ENCODE peak calls at places on chromosomes 6 and 20, in nine cellular contexts. One of them, this sample, is unnamed.

GRCh38 chr20:2873747-2874041 is 413 bp downstream of the PTPRA start:
- DNase-seq in Peyer's patch: no peak
- DNase-seq in HFFc6: no peak
- DNase-seq in prostate gland: peak
- DNase-seq in left ventricle myocardium inferior: peak
- DNase-seq in BE2C: peak
- DNase-seq in fibroblast of the aortic adventitia: peak
- DNase-seq in lower lobe of right lung: peak
- DNase-seq in HCT116: no peak
- DNase-seq in this sample: no peak

GRCh38 chr20:48745330-48745729 is 82.5 kb downstream of the PREX1 start:
- DNase-seq in HFFc6: no peak
- DNase-seq in BE2C: no peak
- DNase-seq in prostate gland: no peak
- DNase-seq in Peyer's patch: no peak
- DNase-seq in left ventricle myocardium inferior: no peak
- DNase-seq in HCT116: no peak
- DNase-seq in lower lobe of right lung: no peak
- DNase-seq in fibroblast of the aortic adventitia: no peak
- DNase-seq in this sample: no peak

GRCh38 chr6:36130672-36131516 is 581 bp downstream of the MAPK13 start:
- DNase-seq in lower lobe of right lung: peak
- DNase-seq in BE2C: peak
- DNase-seq in fibroblast of the aortic adventitia: no peak
- DNase-seq in HFFc6: no peak
- DNase-seq in prostate gland: peak
- DNase-seq in Peyer's patch: peak
- DNase-seq in left ventricle myocardium inferior: no peak
- DNase-seq in HCT116: peak
- DNase-seq in this sample: peak

GRCh38 chr6:37029249-37029959 is 23.9 kb downstream of the FGD2 start:
- DNase-seq in left ventricle myocardium inferior: peak
- DNase-seq in BE2C: peak
- DNase-seq in fibroblast of the aortic adventitia: peak
- DNase-seq in lower lobe of right lung: peak
- DNase-seq in prostate gland: no peak
- DNase-seq in HCT116: peak
- DNase-seq in HFFc6: peak
- DNase-seq in Peyer's patch: no peak
- DNase-seq in this sample: no peak

GRCh38 chr6:37251211-37251610 is 6.4 kb upstream of the TBC1D22B start:
- DNase-seq in Peyer's patch: no peak
- DNase-seq in fibroblast of the aortic adventitia: peak
- DNase-seq in HFFc6: peak
- DNase-seq in prostate gland: no peak
- DNase-seq in lower lobe of right lung: no peak
- DNase-seq in HCT116: no peak
- DNase-seq in left ventricle myocardium inferior: no peak
- DNase-seq in BE2C: no peak
- DNase-seq in this sample: no peak

GRCh38 chr6:20325641-20326421 is 75.8 kb upstream of the E2F3 start:
- DNase-seq in lower lobe of right lung: no peak
- DNase-seq in prostate gland: no peak
- DNase-seq in HFFc6: no peak
- DNase-seq in HCT116: no peak
- DNase-seq in fibroblast of the aortic adventitia: peak
- DNase-seq in BE2C: no peak
- DNase-seq in left ventricle myocardium inferior: no peak
- DNase-seq in Peyer's patch: no peak
- DNase-seq in this sample: peak

GRCh38 chr20:22450540-22450939 is 133.8 kb downstream of the FOXA2 start:
- DNase-seq in Peyer's patch: no peak
- DNase-seq in lower lobe of right lung: no peak
- DNase-seq in BE2C: no peak
- DNase-seq in HCT116: no peak
- DNase-seq in fibroblast of the aortic adventitia: no peak
- DNase-seq in left ventricle myocardium inferior: no peak
- DNase-seq in HFFc6: no peak
- DNase-seq in prostate gland: no peak
- DNase-seq in this sample: no peak

GRCh38 chr6:45830441-45831139 is 185.1 kb downstream of the CLIC5 start:
- DNase-seq in left ventricle myocardium inferior: no peak
- DNase-seq in BE2C: no peak
- DNase-seq in fibroblast of the aortic adventitia: no peak
- DNase-seq in HFFc6: no peak
- DNase-seq in Peyer's patch: no peak
- DNase-seq in lower lobe of right lung: no peak
- DNase-seq in HCT116: no peak
- DNase-seq in prostate gland: no peak
- DNase-seq in this sample: no peak

GRCh38 chr20:40977218-40977617 is 51.4 kb upstream of the TOP1 start:
- DNase-seq in fibroblast of the aortic adventitia: no peak
- DNase-seq in prostate gland: no peak
- DNase-seq in Peyer's patch: no peak
- DNase-seq in lower lobe of right lung: no peak
- DNase-seq in BE2C: no peak
- DNase-seq in left ventricle myocardium inferior: no peak
- DNase-seq in HFFc6: no peak
- DNase-seq in HCT116: no peak
- DNase-seq in this sample: no peak

GRCh38 chr6:31826793-31827285 is 699 bp upstream of the HSPA1B start:
- DNase-seq in left ventricle myocardium inferior: peak
- DNase-seq in BE2C: no peak
- DNase-seq in fibroblast of the aortic adventitia: peak
- DNase-seq in lower lobe of right lung: peak
- DNase-seq in HFFc6: peak
- DNase-seq in prostate gland: peak
- DNase-seq in Peyer's patch: peak
- DNase-seq in HCT116: no peak
- DNase-seq in this sample: peak

GRCh38 chr20:2692036-2692885 is at the start of gene EBF4:
- DNase-seq in prostate gland: peak
- DNase-seq in Peyer's patch: peak
- DNase-seq in left ventricle myocardium inferior: peak
- DNase-seq in HCT116: no peak
- DNase-seq in BE2C: peak
- DNase-seq in HFFc6: no peak
- DNase-seq in fibroblast of the aortic adventitia: peak
- DNase-seq in lower lobe of right lung: peak
- DNase-seq in this sample: peak

GRCh38 chr6:143842902-143843688 is at the start of gene LTV1:
- DNase-seq in HFFc6: peak
- DNase-seq in left ventricle myocardium inferior: peak
- DNase-seq in lower lobe of right lung: peak
- DNase-seq in prostate gland: peak
- DNase-seq in HCT116: peak
- DNase-seq in fibroblast of the aortic adventitia: peak
- DNase-seq in BE2C: peak
- DNase-seq in Peyer's patch: peak
- DNase-seq in this sample: peak
- TF ChIP-seq CTCF in HFFc6: peak
- TF ChIP-seq CTCF in left ventricle myocardium inferior: no peak
- TF ChIP-seq CTCF in lower lobe of right lung: no peak
- TF ChIP-seq CTCF in prostate gland: no peak
- TF ChIP-seq CTCF in HCT116: no peak
- TF ChIP-seq CTCF in fibroblast of the aortic adventitia: no peak
- TF ChIP-seq CTCF in BE2C: no peak
- TF ChIP-seq CTCF in Peyer's patch: no peak
- TF ChIP-seq CTCF in this sample: peak

DNA sequence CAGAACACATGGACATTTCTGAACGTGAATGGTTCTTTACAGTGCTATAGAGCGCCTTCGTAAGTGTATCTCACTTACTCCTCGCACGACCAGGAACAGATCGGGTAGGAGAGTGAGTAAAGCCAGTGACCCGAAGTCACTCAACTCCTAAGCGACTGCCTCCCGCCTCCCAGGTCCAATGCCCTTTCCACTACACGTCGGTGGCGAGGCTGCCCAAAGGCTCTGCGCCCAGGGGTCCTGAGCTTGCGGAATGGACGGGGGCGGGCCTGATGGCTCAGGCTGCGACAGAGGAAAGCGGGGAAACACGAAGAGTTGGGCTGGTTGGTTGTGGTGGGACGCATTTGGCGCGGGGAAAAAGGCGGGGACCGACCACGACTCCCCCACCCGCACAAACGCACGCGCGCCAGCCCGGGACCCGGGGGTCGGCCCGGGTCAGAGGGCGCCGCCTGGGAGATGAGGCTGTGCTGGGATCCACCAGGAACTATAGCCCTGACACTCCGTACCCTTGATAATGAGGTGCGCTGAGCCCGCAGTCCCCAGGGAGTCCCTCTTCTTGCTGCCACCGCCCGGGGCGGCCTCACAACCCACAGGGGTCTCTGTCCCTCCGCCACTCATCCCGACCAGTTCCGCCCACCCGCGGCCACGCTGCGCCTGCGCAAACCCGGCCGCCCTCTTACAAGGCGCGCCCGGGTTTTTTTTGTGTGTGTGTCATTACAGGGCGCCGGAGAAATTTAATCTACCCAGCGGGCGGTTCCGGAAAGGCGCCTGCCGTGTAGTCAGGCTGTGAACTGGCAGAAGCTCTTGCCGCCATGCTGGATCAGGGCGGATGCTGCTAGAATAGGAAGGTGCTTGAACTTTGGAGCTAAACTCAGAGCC is at the start of gene BLOC1S5:
- DNase-seq in Peyer's patch: peak
- DNase-seq in fibroblast of the aortic adventitia: peak
- DNase-seq in HCT116: peak
- DNase-seq in left ventricle myocardium inferior: peak
- DNase-seq in prostate gland: peak
- DNase-seq in BE2C: peak
- DNase-seq in lower lobe of right lung: peak
- DNase-seq in HFFc6: peak
- DNase-seq in this sample: peak
- TF ChIP-seq CTCF in Peyer's patch: peak
- TF ChIP-seq CTCF in fibroblast of the aortic adventitia: no peak
- TF ChIP-seq CTCF in HCT116: no peak
- TF ChIP-seq CTCF in left ventricle myocardium inferior: no peak
- TF ChIP-seq CTCF in prostate gland: no peak
- TF ChIP-seq CTCF in BE2C: peak
- TF ChIP-seq CTCF in lower lobe of right lung: no peak
- TF ChIP-seq CTCF in HFFc6: peak
- TF ChIP-seq CTCF in this sample: peak

DNA sequence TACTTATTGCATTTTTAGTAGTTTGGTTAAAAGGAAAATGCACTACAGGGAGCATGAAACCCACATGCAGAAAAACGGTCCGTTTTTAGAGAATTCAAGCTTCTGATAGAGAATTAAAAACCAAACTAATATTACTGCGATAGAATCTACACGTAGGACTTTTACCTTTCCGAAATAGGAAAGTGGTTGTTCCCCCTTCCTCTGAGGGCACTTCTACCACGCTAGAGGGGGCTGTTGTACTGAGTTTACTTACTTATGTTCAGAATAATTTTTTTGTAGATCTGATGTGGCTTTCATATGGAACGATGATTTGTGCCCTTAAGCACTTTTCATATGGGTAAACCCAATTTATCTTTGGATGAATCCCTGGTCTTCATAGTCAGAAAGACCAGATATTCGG is 264.3 kb upstream of the PLN start:
- DNase-seq in fibroblast of the aortic adventitia: peak
- DNase-seq in HCT116: peak
- DNase-seq in HFFc6: peak
- DNase-seq in BE2C: peak
- DNase-seq in lower lobe of right lung: no peak
- DNase-seq in prostate gland: peak
- DNase-seq in left ventricle myocardium inferior: no peak
- DNase-seq in Peyer's patch: no peak
- DNase-seq in this sample: no peak
- TF ChIP-seq CTCF in fibroblast of the aortic adventitia: peak
- TF ChIP-seq CTCF in HCT116: peak
- TF ChIP-seq CTCF in HFFc6: peak
- TF ChIP-seq CTCF in BE2C: peak
- TF ChIP-seq CTCF in lower lobe of right lung: peak
- TF ChIP-seq CTCF in prostate gland: peak
- TF ChIP-seq CTCF in left ventricle myocardium inferior: peak
- TF ChIP-seq CTCF in Peyer's patch: peak
- TF ChIP-seq CTCF in this sample: peak

GRCh38 chr20:12391099-12391498 is 473.4 kb downstream of the BTBD3 start:
- DNase-seq in lower lobe of right lung: no peak
- DNase-seq in Peyer's patch: no peak
- DNase-seq in fibroblast of the aortic adventitia: no peak
- DNase-seq in HFFc6: no peak
- DNase-seq in left ventricle myocardium inferior: no peak
- DNase-seq in BE2C: no peak
- DNase-seq in prostate gland: no peak
- DNase-seq in HCT116: no peak
- DNase-seq in this sample: no peak

GRCh38 chr20:12395404-12396159 is 477.9 kb downstream of the BTBD3 start:
- DNase-seq in prostate gland: no peak
- DNase-seq in lower lobe of right lung: no peak
- DNase-seq in fibroblast of the aortic adventitia: no peak
- DNase-seq in HFFc6: no peak
- DNase-seq in BE2C: no peak
- DNase-seq in left ventricle myocardium inferior: no peak
- DNase-seq in HCT116: no peak
- DNase-seq in Peyer's patch: no peak
- DNase-seq in this sample: no peak

DNA sequence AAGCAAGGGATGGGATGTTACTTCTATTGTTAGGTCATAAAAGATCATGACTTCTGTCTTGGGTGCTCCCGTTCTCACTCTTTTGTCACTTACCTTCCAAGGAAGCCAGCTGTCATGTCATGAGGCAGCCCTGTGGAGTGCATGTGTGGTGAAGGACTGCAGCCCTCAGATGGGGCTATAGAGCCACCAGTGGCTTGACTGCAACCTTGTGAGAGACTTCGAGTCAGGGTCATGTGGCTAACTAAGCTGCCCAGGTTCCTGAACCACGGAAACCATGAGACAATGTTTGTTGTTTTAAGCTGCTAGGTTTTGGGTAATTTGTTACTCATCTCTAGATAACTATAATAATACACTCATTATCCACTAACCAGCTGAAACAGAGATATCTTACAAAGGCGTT is 477.1 kb downstream of the BTBD3 start:
- DNase-seq in left ventricle myocardium inferior: no peak
- DNase-seq in Peyer's patch: no peak
- DNase-seq in fibroblast of the aortic adventitia: peak
- DNase-seq in prostate gland: no peak
- DNase-seq in lower lobe of right lung: no peak
- DNase-seq in HFFc6: no peak
- DNase-seq in HCT116: no peak
- DNase-seq in BE2C: peak
- DNase-seq in this sample: no peak
- TF ChIP-seq CTCF in left ventricle myocardium inferior: no peak
- TF ChIP-seq CTCF in Peyer's patch: no peak
- TF ChIP-seq CTCF in fibroblast of the aortic adventitia: no peak
- TF ChIP-seq CTCF in prostate gland: no peak
- TF ChIP-seq CTCF in lower lobe of right lung: no peak
- TF ChIP-seq CTCF in HFFc6: no peak
- TF ChIP-seq CTCF in HCT116: no peak
- TF ChIP-seq CTCF in BE2C: peak
- TF ChIP-seq CTCF in this sample: no peak

This sample was measured in upper lobe of left lung.